ENCODE peak calls at places on chromosomes 4 and X, in ten cellular contexts. C is uterus, L is tibial artery, I is astrocyte of the cerebellum, A is mucosa of descending colon, F is brain microvascular endothelial cell, H is heart left ventricle, X is left lung, Q is psoas muscle, S is A549. D is an unnamed sample.

GRCh38 chr4:7291372-7292135 is 99.2 kb downstream of the SORCS2 start:
- DNase-seq in F (peak; percentile 33), Q (no peak), L (peak; percentile 35), C (peak; percentile 31), X (peak; percentile 68), S (no peak), I (no peak), A (peak; percentile 24), H (peak; percentile 76), D (no peak)

GRCh38 chr4:157018920-157019490 is 47.4 kb upstream of the PDGFC start:
- DNase-seq in Q (no peak), L (no peak), I (no peak), F (no peak), H (no peak), X (no peak), S (no peak), C (no peak), A (no peak), D (no peak)

GRCh38 chr4:174450452-174450851 is 71.8 kb downstream of the HPGD start:
- DNase-seq in F (no peak), Q (no peak), H (no peak), I (no peak), C (peak; percentile 20), A (no peak), X (no peak), L (no peak), S (no peak), D (no peak)

GRCh38 chr4:41882622-41883347 is 52.4 kb upstream of the TMEM33 start:
- DNase-seq in A (peak; percentile 54), S (peak; percentile 78), I (no peak), C (no peak), F (peak; percentile 25), H (peak; percentile 73), L (no peak), X (peak; percentile 92), Q (peak; percentile 59), D (no peak)

GRCh38 chrX:124238268-124238667 is 94.2 kb upstream of the TEX13D start:
- DNase-seq in X (no peak), S (no peak), C (no peak), L (no peak), Q (no peak), F (no peak), H (no peak), A (no peak), I (no peak), D (no peak)

GRCh38 chrX:28946846-28947245 is 359.6 kb downstream of the IL1RAPL1 start:
- DNase-seq in I (peak; percentile 3), F (no peak), C (no peak), X (no peak), H (no peak), A (no peak), L (no peak), S (no peak), Q (no peak), D (no peak)

GRCh38 chr4:40986375-40986774 is 228.0 kb downstream of the APBB2 start:
- DNase-seq in L (no peak), H (no peak), Q (no peak), X (no peak), A (no peak), C (no peak), I (no peak), F (no peak), S (no peak), D (no peak)

GRCh38 chrX:38799995-38800394 is 1.3 kb upstream of the MID1IP1 start:
- DNase-seq in C (no peak), X (no peak), Q (no peak), F (no peak), H (no peak), I (no peak), S (no peak), A (peak; percentile 34), L (peak; percentile 30), D (no peak)

GRCh38 chr4:8920289-8920965 is 48.8 kb upstream of the HMX1 start:
- DNase-seq in F (no peak), I (no peak), Q (no peak), S (no peak), C (no peak), H (no peak), A (no peak), X (no peak), L (peak; percentile 6), D (no peak)

GRCh38 chr4:124768596-124768995 is 56.1 kb upstream of the ANKRD50 start:
- DNase-seq in S (no peak), A (no peak), F (no peak), X (no peak), C (no peak), L (no peak), I (no peak), H (no peak), Q (no peak), D (no peak)

GRCh38 chr4:1285790-1286553 is 3.7 kb upstream of the MAEA start:
- DNase-seq in H (no peak), S (no peak), F (no peak), I (no peak), X (no peak), A (peak; percentile 40), L (no peak), C (no peak), Q (no peak), D (no peak)

GRCh38 chrX:15072259-15072658 is 197.6 kb downstream of the ASB9 start:
- DNase-seq in Q (no peak), H (no peak), F (no peak), C (no peak), I (no peak), L (no peak), S (no peak), A (no peak), X (no peak), D (no peak)

GRCh38 chr4:17027495-17027894 is 129.1 kb upstream of the LDB2 start:
- DNase-seq in S (no peak), A (no peak), X (no peak), F (peak; percentile 96), C (no peak), H (no peak), L (no peak), I (peak; percentile 87), Q (no peak), D (no peak)

GRCh38 chr4:1604706-1605205 is 79.4 kb downstream of the FAM53A start:
- DNase-seq in I (no peak), Q (peak; percentile 34), F (no peak), S (no peak), L (no peak), X (peak; percentile 71), A (peak; percentile 13), H (peak; percentile 52), C (no peak), D (no peak)

GRCh38 chr4:18397681-18398080 is 376.1 kb upstream of the LCORL start:
- DNase-seq in A (no peak), F (no peak), C (no peak), S (no peak), X (no peak), I (no peak), H (no peak), L (no peak), Q (no peak), D (no peak)

GRCh38 chr4:98720871-98721480 is 62.6 kb upstream of the TSPAN5 start:
- DNase-seq in H (no peak), X (no peak), S (no peak), A (no peak), L (no peak), Q (no peak), F (peak; percentile 14), C (no peak), I (no peak), D (no peak)

GRCh38 chr4:39446842-39447573 is 11.7 kb downstream of the RPL9 start:
- DNase-seq in L (peak; percentile 49), F (peak; percentile 57), Q (peak; percentile 75), X (peak; percentile 90), S (no peak), I (peak; percentile 11), C (peak; percentile 25), A (peak; percentile 82), H (peak; percentile 78), D (no peak)

GRCh38 chr4:66688674-66689073 is 856.6 kb downstream of the CENPC start:
- DNase-seq in F (no peak), C (no peak), Q (no peak), S (peak; percentile 1), A (no peak), H (no peak), I (peak; percentile 39), L (no peak), X (no peak), D (no peak)
- TF ChIP-seq CTCF in F (peak; percentile 20), C (no peak), Q (no peak), S (peak; percentile 50), A (no peak), H (no peak), I (peak; percentile 9), L (no peak), X (no peak), D (no peak)

GRCh38 chrX:39982927-39983326 is 114.8 kb downstream of the BCOR start:
- DNase-seq in C (no peak), H (no peak), Q (no peak), L (no peak), I (no peak), A (no peak), X (no peak), S (no peak), F (no peak), D (no peak)
- H3K4me3 ChIP-seq in C (no peak overlapping the region), H (no peak overlapping the region), Q (no peak overlapping the region), L (no peak overlapping the region), I (no peak overlapping the region), A (no peak overlapping the region), X (no peak overlapping the region), S (no peak overlapping the region), F (no peak overlapping the region), D (no peak overlapping the region)

GRCh38 chrX:34300871-34301270 is 168.8 kb upstream of the FAM47A start:
- DNase-seq in Q (no peak), I (peak; percentile 49), X (no peak), F (peak; percentile 53), L (no peak), C (peak; percentile 15), A (peak; percentile 23), S (no peak), H (no peak), D (peak; percentile 0)
- TF ChIP-seq CTCF in Q (peak; percentile 59), I (peak; percentile 57), X (no peak), F (peak; percentile 68), L (peak; percentile 51), C (peak; percentile 30), A (no peak), S (peak; percentile 44), H (peak; percentile 42), D (peak; percentile 24)

GRCh38 chr4:5998333-5998936 is 19.8 kb downstream of the C4orf50 start:
- DNase-seq in I (peak; percentile 11), F (peak; percentile 61), X (peak; percentile 45), S (peak; percentile 64), L (peak; percentile 48), Q (peak; percentile 41), H (no peak), C (peak; percentile 40), A (peak; percentile 55), D (peak; percentile 31)
- H3K4me3 ChIP-seq in I (no peak overlapping the region), F (no peak overlapping the region), X (no peak overlapping the region), S (no peak overlapping the region), L (no peak overlapping the region), Q (no peak overlapping the region), H (no peak overlapping the region), C (no peak overlapping the region), A (no peak overlapping the region), D (no peak overlapping the region)

DNA sequence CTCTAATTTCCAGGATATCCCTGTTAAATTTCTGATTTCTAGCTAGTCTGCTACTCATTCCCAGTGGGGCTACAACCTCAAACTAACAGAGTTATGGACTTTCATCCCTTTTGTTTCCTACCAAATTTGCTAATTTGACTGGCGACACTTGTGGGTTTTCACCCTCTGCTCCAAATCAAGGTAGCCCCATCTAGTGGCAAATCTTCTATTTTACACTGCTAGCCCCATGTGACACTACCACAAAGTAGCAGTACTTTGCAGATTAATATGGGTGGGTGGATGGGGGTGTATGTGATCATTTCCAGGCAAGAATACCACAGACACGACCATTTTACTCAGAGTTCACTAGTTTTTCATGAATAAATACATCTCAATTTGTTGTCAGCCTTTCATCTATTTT is 150.3 kb downstream of the MSL3 start:
- DNase-seq in S (peak; percentile 8), L (no peak), X (no peak), A (peak; percentile 3), F (peak; percentile 9), H (no peak), I (no peak), C (no peak), Q (no peak), D (peak; percentile 4)
- TF ChIP-seq CTCF in S (peak; percentile 16), L (no peak), X (no peak), A (no peak), F (peak; percentile 62), H (no peak), I (peak; percentile 61), C (no peak), Q (no peak), D (peak; percentile 36)

D was measured in GM12864.